ENCODE peak calls at places on chromosome 5, in five cellular contexts. One of them, this sample, is unnamed.

GRCh38 chr5:103120607-103121200 is 603 bp downstream of the PPIP5K2 start:
- DNase-seq in smooth muscle cell of the brain vasculature: no peak
- DNase-seq in ACHN: peak
- DNase-seq in Kasumi-1: peak
- DNase-seq in SK-N-SH: peak
- DNase-seq in this sample: no peak

GRCh38 chr5:3277590-3278196 is 317.9 kb upstream of the IRX1 start:
- DNase-seq in SK-N-SH: no peak
- DNase-seq in ACHN: no peak
- DNase-seq in Kasumi-1: no peak
- DNase-seq in smooth muscle cell of the brain vasculature: no peak
- DNase-seq in this sample: no peak

GRCh38 chr5:14503017-14503680 is 78.4 kb upstream of the OTULINL start:
- DNase-seq in smooth muscle cell of the brain vasculature: no peak
- DNase-seq in Kasumi-1: no peak
- DNase-seq in SK-N-SH: no peak
- DNase-seq in ACHN: no peak
- DNase-seq in this sample: no peak

GRCh38 chr5:126965487-126965886 is 64.9 kb downstream of the MARCHF3 start:
- DNase-seq in smooth muscle cell of the brain vasculature: no peak
- DNase-seq in ACHN: no peak
- DNase-seq in Kasumi-1: no peak
- DNase-seq in SK-N-SH: no peak
- DNase-seq in this sample: no peak

GRCh38 chr5:10434392-10434791 is 7.3 kb upstream of the ROPN1L start:
- DNase-seq in Kasumi-1: no peak
- DNase-seq in smooth muscle cell of the brain vasculature: no peak
- DNase-seq in ACHN: no peak
- DNase-seq in SK-N-SH: no peak
- DNase-seq in this sample: no peak

GRCh38 chr5:169195601-169196000 is 105.3 kb downstream of the SLIT3 start:
- DNase-seq in Kasumi-1: no peak
- DNase-seq in smooth muscle cell of the brain vasculature: no peak
- DNase-seq in ACHN: no peak
- DNase-seq in SK-N-SH: no peak
- DNase-seq in this sample: no peak

GRCh38 chr5:130337179-130337888 is 433.1 kb downstream of the CHSY3 start:
- DNase-seq in Kasumi-1: no peak
- DNase-seq in SK-N-SH: no peak
- DNase-seq in smooth muscle cell of the brain vasculature: peak
- DNase-seq in ACHN: peak
- DNase-seq in this sample: no peak

GRCh38 chr5:757931-758697 is 26.4 kb downstream of the ZDHHC11B start:
- DNase-seq in ACHN: no peak
- DNase-seq in smooth muscle cell of the brain vasculature: no peak
- DNase-seq in Kasumi-1: peak
- DNase-seq in SK-N-SH: peak
- DNase-seq in this sample: no peak

GRCh38 chr5:96331681-96332361 is 101.2 kb downstream of the PCSK1 start:
- DNase-seq in Kasumi-1: no peak
- DNase-seq in SK-N-SH: no peak
- DNase-seq in smooth muscle cell of the brain vasculature: no peak
- DNase-seq in ACHN: no peak
- DNase-seq in this sample: no peak

GRCh38 chr5:157359350-157359910 is 93.5 kb downstream of the CYFIP2 start:
- DNase-seq in Kasumi-1: no peak
- DNase-seq in smooth muscle cell of the brain vasculature: no peak
- DNase-seq in ACHN: no peak
- DNase-seq in SK-N-SH: peak
- DNase-seq in this sample: no peak

GRCh38 chr5:68290260-68290674 is 74.7 kb downstream of the PIK3R1 start:
- DNase-seq in ACHN: peak
- DNase-seq in SK-N-SH: peak
- DNase-seq in smooth muscle cell of the brain vasculature: no peak
- DNase-seq in Kasumi-1: no peak
- DNase-seq in this sample: no peak

GRCh38 chr5:57915536-57915935 is 432.9 kb upstream of the ACTBL2 start:
- DNase-seq in Kasumi-1: no peak
- DNase-seq in smooth muscle cell of the brain vasculature: no peak
- DNase-seq in SK-N-SH: no peak
- DNase-seq in ACHN: no peak
- DNase-seq in this sample: no peak

GRCh38 chr5:121981254-121981653 is 19.5 kb downstream of the SRFBP1 start:
- DNase-seq in smooth muscle cell of the brain vasculature: no peak
- DNase-seq in SK-N-SH: no peak
- DNase-seq in ACHN: no peak
- DNase-seq in Kasumi-1: no peak
- DNase-seq in this sample: no peak

GRCh38 chr5:75734913-75735789 is 17.9 kb upstream of the POC5 start:
- DNase-seq in Kasumi-1: peak
- DNase-seq in SK-N-SH: peak
- DNase-seq in ACHN: peak
- DNase-seq in smooth muscle cell of the brain vasculature: no peak
- DNase-seq in this sample: no peak

GRCh38 chr5:107376546-107377276 is 294.0 kb downstream of the EFNA5 start:
- DNase-seq in ACHN: no peak
- DNase-seq in SK-N-SH: no peak
- DNase-seq in smooth muscle cell of the brain vasculature: no peak
- DNase-seq in Kasumi-1: no peak
- DNase-seq in this sample: no peak

GRCh38 chr5:74605759-74606158 is 34.8 kb downstream of the ENC1 start:
- DNase-seq in smooth muscle cell of the brain vasculature: no peak
- DNase-seq in SK-N-SH: no peak
- DNase-seq in ACHN: no peak
- DNase-seq in Kasumi-1: no peak
- DNase-seq in this sample: no peak

GRCh38 chr5:151870820-151871219 is 53.8 kb downstream of the GLRA1 start:
- DNase-seq in ACHN: peak
- DNase-seq in smooth muscle cell of the brain vasculature: no peak
- DNase-seq in SK-N-SH: no peak
- DNase-seq in Kasumi-1: no peak
- DNase-seq in this sample: peak

GRCh38 chr5:74647096-74647495 is 6.6 kb upstream of the ENC1 start:
- DNase-seq in smooth muscle cell of the brain vasculature: no peak
- DNase-seq in ACHN: no peak
- DNase-seq in SK-N-SH: no peak
- DNase-seq in Kasumi-1: no peak
- DNase-seq in this sample: no peak

GRCh38 chr5:158884827-158885512 is 214.7 kb downstream of the EBF1 start:
- DNase-seq in Kasumi-1: no peak
- DNase-seq in ACHN: no peak
- DNase-seq in smooth muscle cell of the brain vasculature: no peak
- DNase-seq in SK-N-SH: no peak
- DNase-seq in this sample: no peak

GRCh38 chr5:92568522-92568921 is 1012.5 kb downstream of the NR2F1-AS1 start:
- DNase-seq in smooth muscle cell of the brain vasculature: no peak
- DNase-seq in ACHN: no peak
- DNase-seq in SK-N-SH: no peak
- DNase-seq in Kasumi-1: no peak
- DNase-seq in this sample: no peak

GRCh38 chr5:41284938-41285337 is 71.6 kb upstream of the C6 start:
- DNase-seq in SK-N-SH: no peak
- DNase-seq in Kasumi-1: no peak
- DNase-seq in ACHN: no peak
- DNase-seq in smooth muscle cell of the brain vasculature: no peak
- DNase-seq in this sample: no peak

GRCh38 chr5:42840279-42840678 is 28.6 kb upstream of the SELENOP start:
- DNase-seq in SK-N-SH: no peak
- DNase-seq in ACHN: no peak
- DNase-seq in Kasumi-1: peak
- DNase-seq in smooth muscle cell of the brain vasculature: peak
- DNase-seq in this sample: no peak

GRCh38 chr5:154015071-154015693 is 23.5 kb downstream of the FAM114A2 start:
- DNase-seq in smooth muscle cell of the brain vasculature: no peak
- DNase-seq in SK-N-SH: no peak
- DNase-seq in Kasumi-1: no peak
- DNase-seq in ACHN: no peak
- DNase-seq in this sample: no peak

GRCh38 chr5:41843456-41844112 is 26.6 kb downstream of the OXCT1 start:
- DNase-seq in smooth muscle cell of the brain vasculature: peak
- DNase-seq in ACHN: peak
- DNase-seq in SK-N-SH: peak
- DNase-seq in Kasumi-1: peak
- DNase-seq in this sample: no peak

GRCh38 chr5:72525816-72526215 is 18.6 kb upstream of the ZNF366 start:
- DNase-seq in ACHN: no peak
- DNase-seq in SK-N-SH: no peak
- DNase-seq in Kasumi-1: peak
- DNase-seq in smooth muscle cell of the brain vasculature: no peak
- DNase-seq in this sample: no peak

GRCh38 chr5:117160361-117160760 is 585.7 kb upstream of the SEMA6A start:
- DNase-seq in SK-N-SH: no peak
- DNase-seq in Kasumi-1: no peak
- DNase-seq in ACHN: no peak
- DNase-seq in smooth muscle cell of the brain vasculature: no peak
- DNase-seq in this sample: no peak

GRCh38 chr5:108367679-108368334 is 14.1 kb downstream of the FBXL17 start:
- DNase-seq in smooth muscle cell of the brain vasculature: no peak
- DNase-seq in Kasumi-1: no peak
- DNase-seq in ACHN: no peak
- DNase-seq in SK-N-SH: no peak
- DNase-seq in this sample: no peak

GRCh38 chr5:140181002-140181483 is 6.1 kb downstream of the CYSTM1 start:
- DNase-seq in Kasumi-1: no peak
- DNase-seq in ACHN: no peak
- DNase-seq in SK-N-SH: peak
- DNase-seq in smooth muscle cell of the brain vasculature: no peak
- DNase-seq in this sample: no peak

GRCh38 chr5:143133721-143134120 is 269.8 kb downstream of the NR3C1 start:
- DNase-seq in ACHN: no peak
- DNase-seq in SK-N-SH: no peak
- DNase-seq in Kasumi-1: no peak
- DNase-seq in smooth muscle cell of the brain vasculature: no peak
- DNase-seq in this sample: no peak

GRCh38 chr5:127031147-127031862 is 947 bp upstream of the MARCHF3 start:
- DNase-seq in smooth muscle cell of the brain vasculature: no peak
- DNase-seq in ACHN: no peak
- DNase-seq in SK-N-SH: no peak
- DNase-seq in Kasumi-1: no peak
- DNase-seq in this sample: no peak

GRCh38 chr5:96214442-96215197 is 218.4 kb downstream of the PCSK1 start:
- DNase-seq in smooth muscle cell of the brain vasculature: no peak
- DNase-seq in ACHN: peak
- DNase-seq in Kasumi-1: no peak
- DNase-seq in SK-N-SH: no peak
- DNase-seq in this sample: no peak

GRCh38 chr5:142102980-142103379 is 5.6 kb upstream of the NDFIP1 start:
- DNase-seq in Kasumi-1: no peak
- DNase-seq in smooth muscle cell of the brain vasculature: no peak
- DNase-seq in ACHN: no peak
- DNase-seq in SK-N-SH: no peak
- DNase-seq in this sample: no peak

GRCh38 chr5:6143523-6143922 is 234.8 kb downstream of the MED10 start:
- DNase-seq in Kasumi-1: no peak
- DNase-seq in ACHN: no peak
- DNase-seq in SK-N-SH: no peak
- DNase-seq in smooth muscle cell of the brain vasculature: no peak
- DNase-seq in this sample: no peak

GRCh38 chr5:87079219-87079618 is 188.5 kb upstream of the RASA1 start:
- DNase-seq in SK-N-SH: no peak
- DNase-seq in ACHN: no peak
- DNase-seq in smooth muscle cell of the brain vasculature: no peak
- DNase-seq in Kasumi-1: no peak
- DNase-seq in this sample: no peak

GRCh38 chr5:1744393-1745189 is 55.0 kb downstream of the MRPL36 start:
- DNase-seq in SK-N-SH: no peak
- DNase-seq in ACHN: no peak
- DNase-seq in Kasumi-1: no peak
- DNase-seq in smooth muscle cell of the brain vasculature: no peak
- DNase-seq in this sample: no peak

GRCh38 chr5:129079496-129079895 is 15.1 kb upstream of the ISOC1 start:
- DNase-seq in ACHN: no peak
- DNase-seq in smooth muscle cell of the brain vasculature: no peak
- DNase-seq in SK-N-SH: no peak
- DNase-seq in Kasumi-1: no peak
- DNase-seq in this sample: no peak

This sample was measured in Panc1.